ENCODE peak calls at places on chromosomes 11 and 22, in six cellular contexts. One of them, this sample, is unnamed.
A peak's percentile ranks its signal among the peaks of the same experiment; 100 is the strongest.

GRCh38 chr11:128235446-128235845 is 351.9 kb downstream of the ETS1 start:
- DNase-seq in MM.1S: no peak
- DNase-seq in SK-N-SH: peak; percentile 23
- DNase-seq in GM23248: no peak
- DNase-seq in PC-3: peak; percentile 9
- DNase-seq in GM23338: peak; percentile 5
- DNase-seq in this sample: no peak

GRCh38 chr22:50739279-50739691 is 1.3 kb downstream of the ACR start:
- DNase-seq in MM.1S: no peak
- DNase-seq in PC-3: no peak
- DNase-seq in GM23338: no peak
- DNase-seq in SK-N-SH: no peak
- DNase-seq in GM23248: no peak
- DNase-seq in this sample: no peak

GRCh38 chr11:112498701-112499100 is 238.0 kb upstream of the PLET1 start:
- DNase-seq in GM23248: peak; percentile 8
- DNase-seq in PC-3: peak; percentile 45
- DNase-seq in GM23338: no peak
- DNase-seq in SK-N-SH: no peak
- DNase-seq in MM.1S: no peak
- DNase-seq in this sample: no peak

GRCh38 chr11:10581481-10582019 is 13.1 kb upstream of the LYVE1 start:
- DNase-seq in GM23248: peak; percentile 66
- DNase-seq in PC-3: peak; percentile 43
- DNase-seq in MM.1S: no peak
- DNase-seq in GM23338: no peak
- DNase-seq in SK-N-SH: no peak
- DNase-seq in this sample: no peak

GRCh38 chr22:32106930-32107329 is 52.2 kb downstream of the C22orf42 start:
- DNase-seq in SK-N-SH: no peak
- DNase-seq in MM.1S: peak; percentile 28
- DNase-seq in GM23338: peak; percentile 72
- DNase-seq in GM23248: peak; percentile 18
- DNase-seq in PC-3: peak; percentile 36
- DNase-seq in this sample: peak; percentile 69

GRCh38 chr11:64444838-64445441 is 86.0 kb downstream of the RPS6KA4 start:
- DNase-seq in PC-3: peak; percentile 47
- DNase-seq in GM23338: peak; percentile 49
- DNase-seq in SK-N-SH: peak; percentile 38
- DNase-seq in MM.1S: no peak
- DNase-seq in GM23248: peak; percentile 38
- DNase-seq in this sample: no peak

GRCh38 chr11:65417221-65417701 is 5.3 kb upstream of the NEAT1 start:
- DNase-seq in MM.1S: no peak
- DNase-seq in PC-3: no peak
- DNase-seq in SK-N-SH: no peak
- DNase-seq in GM23338: no peak
- DNase-seq in GM23248: peak; percentile 30
- DNase-seq in this sample: no peak

GRCh38 chr11:119567667-119568582 is 145.0 kb upstream of the THY1 start:
- DNase-seq in SK-N-SH: peak; percentile 75
- DNase-seq in MM.1S: no peak
- DNase-seq in PC-3: peak; percentile 91
- DNase-seq in GM23338: peak; percentile 16
- DNase-seq in GM23248: peak; percentile 93
- DNase-seq in this sample: no peak

GRCh38 chr11:68042219-68043028 is 3.6 kb downstream of the TCIRG1 start:
- DNase-seq in GM23248: no peak
- DNase-seq in MM.1S: no peak
- DNase-seq in SK-N-SH: peak; percentile 46
- DNase-seq in GM23338: no peak
- DNase-seq in PC-3: no peak
- DNase-seq in this sample: no peak

GRCh38 chr22:37166675-37167066 is 17.0 kb upstream of the IL2RB start:
- DNase-seq in GM23248: peak; percentile 80
- DNase-seq in SK-N-SH: peak; percentile 93
- DNase-seq in MM.1S: peak; percentile 78
- DNase-seq in PC-3: peak; percentile 75
- DNase-seq in GM23338: peak; percentile 84
- DNase-seq in this sample: peak; percentile 86

GRCh38 chr11:35304393-35304790 is 115.0 kb downstream of the SLC1A2 start:
- DNase-seq in SK-N-SH: no peak
- DNase-seq in MM.1S: no peak
- DNase-seq in GM23248: peak; percentile 88
- DNase-seq in PC-3: peak; percentile 55
- DNase-seq in GM23338: no peak
- DNase-seq in this sample: no peak

GRCh38 chr11:35166369-35167360 is 27.7 kb downstream of the CD44 start:
- DNase-seq in GM23338: no peak
- DNase-seq in MM.1S: peak; percentile 9
- DNase-seq in GM23248: peak; percentile 98
- DNase-seq in SK-N-SH: no peak
- DNase-seq in PC-3: peak; percentile 98
- DNase-seq in this sample: no peak

GRCh38 chr11:91608662-91609061 is 616.0 kb upstream of the FAT3 start:
- DNase-seq in PC-3: peak; percentile 5
- DNase-seq in GM23248: no peak
- DNase-seq in MM.1S: no peak
- DNase-seq in SK-N-SH: no peak
- DNase-seq in GM23338: no peak
- DNase-seq in this sample: no peak

GRCh38 chr11:130086627-130087026 is 16.9 kb downstream of the APLP2 start:
- DNase-seq in SK-N-SH: no peak
- DNase-seq in PC-3: no peak
- DNase-seq in GM23248: no peak
- DNase-seq in GM23338: no peak
- DNase-seq in MM.1S: no peak
- DNase-seq in this sample: no peak

GRCh38 chr11:8779732-8780131 is 97.1 kb downstream of the RPL27A start:
- DNase-seq in PC-3: no peak
- DNase-seq in MM.1S: no peak
- DNase-seq in SK-N-SH: no peak
- DNase-seq in GM23338: peak; percentile 51
- DNase-seq in GM23248: no peak
- DNase-seq in this sample: no peak

GRCh38 chr22:41305646-41306045 is 4.3 kb downstream of the ZC3H7B start:
- DNase-seq in PC-3: peak; percentile 83
- DNase-seq in GM23248: peak; percentile 95
- DNase-seq in SK-N-SH: no peak
- DNase-seq in GM23338: no peak
- DNase-seq in MM.1S: no peak
- DNase-seq in this sample: no peak

GRCh38 chr11:109422755-109423113 is 744 bp downstream of the C11orf87 start:
- DNase-seq in PC-3: no peak
- DNase-seq in GM23338: peak; percentile 6
- DNase-seq in SK-N-SH: peak; percentile 63
- DNase-seq in GM23248: peak; percentile 58
- DNase-seq in MM.1S: no peak
- DNase-seq in this sample: peak; percentile 46

GRCh38 chr11:82854242-82854641 is 46.0 kb downstream of the PRCP start:
- DNase-seq in PC-3: peak; percentile 62
- DNase-seq in GM23338: no peak
- DNase-seq in SK-N-SH: no peak
- DNase-seq in GM23248: peak; percentile 34
- DNase-seq in MM.1S: no peak
- DNase-seq in this sample: no peak

GRCh38 chr11:117941163-117941707 is 12.0 kb upstream of the TMPRSS13 start:
- DNase-seq in PC-3: peak; percentile 49
- DNase-seq in MM.1S: no peak
- DNase-seq in SK-N-SH: no peak
- DNase-seq in GM23338: no peak
- DNase-seq in GM23248: no peak
- DNase-seq in this sample: no peak

GRCh38 chr11:45185228-45185729 is 38.8 kb downstream of the PRDM11 start:
- DNase-seq in GM23248: no peak
- DNase-seq in PC-3: no peak
- DNase-seq in MM.1S: no peak
- DNase-seq in SK-N-SH: no peak
- DNase-seq in GM23338: no peak
- DNase-seq in this sample: no peak

GRCh38 chr11:45184640-45185039 is 38.2 kb downstream of the PRDM11 start:
- DNase-seq in GM23248: no peak
- DNase-seq in SK-N-SH: no peak
- DNase-seq in PC-3: no peak
- DNase-seq in MM.1S: no peak
- DNase-seq in GM23338: no peak
- DNase-seq in this sample: no peak

GRCh38 chr11:45188127-45188526 is 41.7 kb downstream of the PRDM11 start:
- DNase-seq in GM23248: no peak
- DNase-seq in MM.1S: no peak
- DNase-seq in PC-3: no peak
- DNase-seq in GM23338: no peak
- DNase-seq in SK-N-SH: no peak
- DNase-seq in this sample: no peak

GRCh38 chr11:45182902-45183301 is 36.5 kb downstream of the PRDM11 start:
- DNase-seq in SK-N-SH: peak; percentile 46
- DNase-seq in GM23248: peak; percentile 63
- DNase-seq in PC-3: peak; percentile 48
- DNase-seq in MM.1S: no peak
- DNase-seq in GM23338: peak; percentile 81
- DNase-seq in this sample: peak; percentile 54

GRCh38 chr11:45187375-45187774 is 40.9 kb downstream of the PRDM11 start:
- DNase-seq in GM23248: no peak
- DNase-seq in GM23338: no peak
- DNase-seq in PC-3: no peak
- DNase-seq in MM.1S: no peak
- DNase-seq in SK-N-SH: no peak
- DNase-seq in this sample: no peak
- TF ChIP-seq EZH2phosphoT487 in GM23248: no peak
- TF ChIP-seq EZH2phosphoT487 in GM23338: no peak
- TF ChIP-seq EZH2phosphoT487 in PC-3: no peak
- TF ChIP-seq EZH2phosphoT487 in MM.1S: no peak
- TF ChIP-seq EZH2phosphoT487 in SK-N-SH: no peak
- TF ChIP-seq EZH2phosphoT487 in this sample: no peak

GRCh38 chr11:75400110-75400865 is 970 bp downstream of the RPS3 start:
- DNase-seq in PC-3: peak; percentile 35
- DNase-seq in GM23248: peak; percentile 51
- DNase-seq in SK-N-SH: no peak
- DNase-seq in GM23338: no peak
- DNase-seq in MM.1S: peak; percentile 33
- DNase-seq in this sample: no peak

GRCh38 chr11:75399344-75400109 is at the start of gene RPS3:
- DNase-seq in GM23338: peak; percentile 97
- DNase-seq in SK-N-SH: peak; percentile 90
- DNase-seq in PC-3: peak; percentile 96
- DNase-seq in MM.1S: peak; percentile 91
- DNase-seq in GM23248: peak; percentile 98
- DNase-seq in this sample: peak; percentile 96

GRCh38 chr11:75403983-75404658 is 4.8 kb downstream of the RPS3 start:
- DNase-seq in GM23248: no peak
- DNase-seq in PC-3: peak; percentile 29
- DNase-seq in SK-N-SH: no peak
- DNase-seq in MM.1S: no peak
- DNase-seq in GM23338: no peak
- DNase-seq in this sample: no peak

GRCh38 chr11:75403037-75403436 is 3.7 kb downstream of the RPS3 start:
- DNase-seq in SK-N-SH: no peak
- DNase-seq in GM23248: peak; percentile 17
- DNase-seq in PC-3: no peak
- DNase-seq in MM.1S: no peak
- DNase-seq in GM23338: no peak
- DNase-seq in this sample: no peak

DNA sequence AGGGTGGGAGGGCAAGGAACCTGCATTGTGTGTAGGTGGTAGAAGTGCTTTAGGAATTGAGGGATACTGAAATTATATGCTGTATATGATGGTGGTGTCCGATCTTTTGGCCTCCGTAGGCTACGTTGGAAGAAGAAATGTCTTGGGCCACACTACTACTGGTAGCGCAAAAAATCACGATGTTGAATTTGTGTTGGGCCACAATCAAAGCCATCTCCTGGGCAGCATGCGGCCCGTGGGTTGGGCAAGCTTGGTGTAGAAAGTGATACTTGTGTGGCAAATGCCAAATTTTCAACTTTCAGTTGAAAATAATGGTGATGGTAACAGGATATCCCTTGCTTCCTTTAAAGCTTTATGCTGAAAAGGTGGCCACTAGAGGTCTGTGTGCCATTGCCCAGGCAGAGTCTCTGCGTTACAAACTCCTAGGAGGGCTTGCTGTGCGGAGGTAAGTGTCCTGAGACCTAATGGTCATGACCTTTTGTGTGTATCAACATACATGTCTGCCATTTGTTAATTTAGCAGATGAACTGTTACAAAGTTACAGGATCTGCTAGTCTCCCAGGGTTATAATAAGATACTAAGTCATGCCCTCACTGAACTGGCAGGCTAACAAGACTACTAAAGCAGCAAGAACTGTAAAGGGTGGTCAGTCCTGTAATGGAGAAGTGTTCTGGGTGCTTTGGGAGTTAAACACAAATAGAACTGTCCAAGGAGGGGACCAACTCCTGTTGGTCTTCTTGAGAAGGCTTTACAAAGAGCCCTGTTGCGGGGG is 2.9 kb downstream of the RPS3 start:
- DNase-seq in GM23248: no peak
- DNase-seq in GM23338: no peak
- DNase-seq in SK-N-SH: no peak
- DNase-seq in MM.1S: peak; percentile 56
- DNase-seq in PC-3: no peak
- DNase-seq in this sample: no peak
- H3F3A ChIP-seq in GM23248: peaks cover 69% of the 10 kb centered on the region
- H3F3A ChIP-seq in GM23338: peaks cover 57% of the 10 kb centered on the region
- H3F3A ChIP-seq in SK-N-SH: peaks cover 47% of the 10 kb centered on the region
- H3F3A ChIP-seq in MM.1S: peaks cover 58% of the 10 kb centered on the region
- H3F3A ChIP-seq in PC-3: peaks cover 32% of the 10 kb centered on the region
- H3F3A ChIP-seq in this sample: peaks cover 77% of the 10 kb centered on the region

GRCh38 chr11:2425506-2425905 is 18.8 kb downstream of the TRPM5 start:
- DNase-seq in MM.1S: no peak
- DNase-seq in PC-3: no peak
- DNase-seq in GM23248: no peak
- DNase-seq in SK-N-SH: no peak
- DNase-seq in GM23338: no peak
- DNase-seq in this sample: no peak
- TF ChIP-seq EZH2phosphoT487 in MM.1S: no peak
- TF ChIP-seq EZH2phosphoT487 in PC-3: no peak
- TF ChIP-seq EZH2phosphoT487 in GM23248: no peak
- TF ChIP-seq EZH2phosphoT487 in SK-N-SH: no peak
- TF ChIP-seq EZH2phosphoT487 in GM23338: no peak
- TF ChIP-seq EZH2phosphoT487 in this sample: no peak

GRCh38 chr11:116930177-116930576 is 92.8 kb upstream of the APOA1 start:
- DNase-seq in SK-N-SH: no peak
- DNase-seq in GM23338: peak; percentile 39
- DNase-seq in GM23248: peak; percentile 22
- DNase-seq in PC-3: no peak
- DNase-seq in MM.1S: peak; percentile 57
- DNase-seq in this sample: no peak
- H3F3A ChIP-seq in SK-N-SH: no peaks in the 10 kb centered on the region
- H3F3A ChIP-seq in GM23338: no peaks in the 10 kb centered on the region
- H3F3A ChIP-seq in GM23248: no peaks in the 10 kb centered on the region
- H3F3A ChIP-seq in PC-3: peaks cover 8% of the 10 kb centered on the region
- H3F3A ChIP-seq in MM.1S: peaks cover 50% of the 10 kb centered on the region
- H3F3A ChIP-seq in this sample: peaks cover 6% of the 10 kb centered on the region

GRCh38 chr11:61486779-61487178 is 21.8 kb upstream of the LRRC10B start:
- DNase-seq in SK-N-SH: no peak
- DNase-seq in MM.1S: no peak
- DNase-seq in GM23248: peak; percentile 23
- DNase-seq in PC-3: peak; percentile 84
- DNase-seq in GM23338: no peak
- DNase-seq in this sample: no peak
- TF ChIP-seq EZH2phosphoT487 in SK-N-SH: no peak
- TF ChIP-seq EZH2phosphoT487 in MM.1S: no peak
- TF ChIP-seq EZH2phosphoT487 in GM23248: no peak
- TF ChIP-seq EZH2phosphoT487 in PC-3: no peak
- TF ChIP-seq EZH2phosphoT487 in GM23338: no peak
- TF ChIP-seq EZH2phosphoT487 in this sample: no peak